ENCODE peak calls at places on chromosomes 7 and 10, in seven cellular contexts. One of them, this sample, is unnamed.

GRCh38 chr10:121823993-121824463 is 103.8 kb downstream of the ATE1 start:
- DNase-seq in HCT116: peak; percentile 36
- DNase-seq in ACHN: peak; percentile 56
- DNase-seq in non-pigmented ciliary epithelial cell: peak; percentile 42
- DNase-seq in retina: peak; percentile 15
- DNase-seq in NCI-H1092 treated with DMSO at 0.1 percent for 48 hours: peak; percentile 2
- DNase-seq in kidney: no peak
- DNase-seq in this sample: no peak

GRCh38 chr10:60414877-60415585 is 25.4 kb upstream of the ANK3 start:
- DNase-seq in kidney: no peak
- DNase-seq in non-pigmented ciliary epithelial cell: peak; percentile 77
- DNase-seq in NCI-H1092 treated with DMSO at 0.1 percent for 48 hours: no peak
- DNase-seq in HCT116: no peak
- DNase-seq in ACHN: peak; percentile 94
- DNase-seq in retina: no peak
- DNase-seq in this sample: no peak

GRCh38 chr7:151876112-151876898 is 610 bp downstream of the PRKAG2 start:
- DNase-seq in retina: peak; percentile 88
- DNase-seq in non-pigmented ciliary epithelial cell: no peak
- DNase-seq in HCT116: no peak
- DNase-seq in kidney: peak; percentile 93
- DNase-seq in ACHN: peak; percentile 73
- DNase-seq in NCI-H1092 treated with DMSO at 0.1 percent for 48 hours: peak; percentile 72
- DNase-seq in this sample: no peak

GRCh38 chr7:151249732-151250072 is 1.2 kb upstream of the SMARCD3 start:
- DNase-seq in non-pigmented ciliary epithelial cell: no peak
- DNase-seq in retina: peak; percentile 49
- DNase-seq in NCI-H1092 treated with DMSO at 0.1 percent for 48 hours: no peak
- DNase-seq in kidney: peak; percentile 82
- DNase-seq in HCT116: peak; percentile 48
- DNase-seq in ACHN: peak; percentile 84
- DNase-seq in this sample: no peak

GRCh38 chr7:137727413-137727812 is 119.4 kb downstream of the DGKI start:
- DNase-seq in NCI-H1092 treated with DMSO at 0.1 percent for 48 hours: no peak
- DNase-seq in HCT116: no peak
- DNase-seq in ACHN: no peak
- DNase-seq in non-pigmented ciliary epithelial cell: no peak
- DNase-seq in kidney: no peak
- DNase-seq in retina: no peak
- DNase-seq in this sample: no peak

GRCh38 chr10:21626457-21627161 is 92.6 kb downstream of the MLLT10 start:
- DNase-seq in NCI-H1092 treated with DMSO at 0.1 percent for 48 hours: no peak
- DNase-seq in HCT116: no peak
- DNase-seq in retina: no peak
- DNase-seq in ACHN: no peak
- DNase-seq in kidney: no peak
- DNase-seq in non-pigmented ciliary epithelial cell: no peak
- DNase-seq in this sample: no peak

GRCh38 chr10:29479081-29479917 is 155.5 kb downstream of the SVIL start:
- DNase-seq in kidney: no peak
- DNase-seq in HCT116: no peak
- DNase-seq in ACHN: no peak
- DNase-seq in retina: no peak
- DNase-seq in NCI-H1092 treated with DMSO at 0.1 percent for 48 hours: peak; percentile 66
- DNase-seq in non-pigmented ciliary epithelial cell: peak; percentile 44
- DNase-seq in this sample: no peak

GRCh38 chr10:126731613-126731995 is 61.1 kb upstream of the C10orf90 start:
- DNase-seq in kidney: no peak
- DNase-seq in ACHN: no peak
- DNase-seq in non-pigmented ciliary epithelial cell: no peak
- DNase-seq in retina: no peak
- DNase-seq in HCT116: no peak
- DNase-seq in NCI-H1092 treated with DMSO at 0.1 percent for 48 hours: no peak
- DNase-seq in this sample: no peak

GRCh38 chr10:91032614-91033248 is 111.8 kb upstream of the ANKRD1 start:
- DNase-seq in retina: peak; percentile 32
- DNase-seq in NCI-H1092 treated with DMSO at 0.1 percent for 48 hours: no peak
- DNase-seq in ACHN: no peak
- DNase-seq in non-pigmented ciliary epithelial cell: no peak
- DNase-seq in kidney: no peak
- DNase-seq in HCT116: no peak
- DNase-seq in this sample: no peak

GRCh38 chr7:36607741-36608140 is 116.6 kb downstream of the AOAH start:
- DNase-seq in HCT116: no peak
- DNase-seq in ACHN: no peak
- DNase-seq in NCI-H1092 treated with DMSO at 0.1 percent for 48 hours: peak; percentile 79
- DNase-seq in retina: no peak
- DNase-seq in kidney: no peak
- DNase-seq in non-pigmented ciliary epithelial cell: no peak
- DNase-seq in this sample: no peak